ENCODE peak calls at places on chromosomes 13 and 19, in four cellular contexts. One of them, this sample, is unnamed.

GRCh38 chr13:26897706-26898550 is 137.3 kb upstream of the GPR12 start:
- DNase-seq in epithelial cell of esophagus: no peak
- DNase-seq in endothelial cell: no peak
- DNase-seq in heart right ventricle: no peak
- DNase-seq in this sample: no peak

GRCh38 chr19:10412257-10412977 is 7.9 kb upstream of the PDE4A start:
- DNase-seq in heart right ventricle: no peak
- DNase-seq in epithelial cell of esophagus: no peak
- DNase-seq in endothelial cell: no peak
- DNase-seq in this sample: no peak

GRCh38 chr13:79442706-79443105 is 36.7 kb upstream of the RBM26 start:
- DNase-seq in heart right ventricle: no peak
- DNase-seq in endothelial cell: no peak
- DNase-seq in epithelial cell of esophagus: no peak
- DNase-seq in this sample: no peak

GRCh38 chr13:73754727-73755292 is 379.4 kb downstream of the KLF12 start:
- DNase-seq in endothelial cell: peak; percentile 54
- DNase-seq in heart right ventricle: no peak
- DNase-seq in epithelial cell of esophagus: peak; percentile 70
- DNase-seq in this sample: peak; percentile 13

GRCh38 chr13:32216281-32216680 is 98.9 kb downstream of the ZAR1L start:
- DNase-seq in epithelial cell of esophagus: no peak
- DNase-seq in heart right ventricle: no peak
- DNase-seq in endothelial cell: no peak
- DNase-seq in this sample: no peak

GRCh38 chr19:11373166-11373884 is 1.1 kb upstream of the SWSAP1 start:
- DNase-seq in endothelial cell: no peak
- DNase-seq in heart right ventricle: no peak
- DNase-seq in epithelial cell of esophagus: peak; percentile 82
- DNase-seq in this sample: peak; percentile 37

GRCh38 chr13:50679321-50679720 is 164.2 kb downstream of the DLEU7 start:
- DNase-seq in epithelial cell of esophagus: no peak
- DNase-seq in heart right ventricle: no peak
- DNase-seq in endothelial cell: no peak
- DNase-seq in this sample: no peak

GRCh38 chr19:51971624-51972023 is 15.0 kb downstream of the ZNF350 start:
- DNase-seq in epithelial cell of esophagus: no peak
- DNase-seq in endothelial cell: no peak
- DNase-seq in heart right ventricle: no peak
- DNase-seq in this sample: no peak

GRCh38 chr13:28044608-28045007 is 55.8 kb downstream of the FLT3 start:
- DNase-seq in heart right ventricle: no peak
- DNase-seq in endothelial cell: no peak
- DNase-seq in epithelial cell of esophagus: no peak
- DNase-seq in this sample: no peak

GRCh38 chr13:61880576-61881283 is 465.1 kb upstream of the PCDH20 start:
- DNase-seq in endothelial cell: peak; percentile 24
- DNase-seq in epithelial cell of esophagus: peak; percentile 66
- DNase-seq in heart right ventricle: no peak
- DNase-seq in this sample: no peak

GRCh38 chr19:18390075-18390909 is 4.3 kb downstream of the GDF15 start:
- DNase-seq in endothelial cell: no peak
- DNase-seq in epithelial cell of esophagus: no peak
- DNase-seq in heart right ventricle: no peak
- DNase-seq in this sample: no peak

GRCh38 chr19:27892500-27892899 is 1320.5 kb downstream of the UQCRFS1 start:
- DNase-seq in heart right ventricle: no peak
- DNase-seq in epithelial cell of esophagus: no peak
- DNase-seq in endothelial cell: no peak
- DNase-seq in this sample: no peak

GRCh38 chr13:113997845-113998751 is 24.2 kb upstream of the C13orf46 start:
- DNase-seq in epithelial cell of esophagus: peak; percentile 23
- DNase-seq in heart right ventricle: peak; percentile 59
- DNase-seq in endothelial cell: no peak
- DNase-seq in this sample: no peak

DNA sequence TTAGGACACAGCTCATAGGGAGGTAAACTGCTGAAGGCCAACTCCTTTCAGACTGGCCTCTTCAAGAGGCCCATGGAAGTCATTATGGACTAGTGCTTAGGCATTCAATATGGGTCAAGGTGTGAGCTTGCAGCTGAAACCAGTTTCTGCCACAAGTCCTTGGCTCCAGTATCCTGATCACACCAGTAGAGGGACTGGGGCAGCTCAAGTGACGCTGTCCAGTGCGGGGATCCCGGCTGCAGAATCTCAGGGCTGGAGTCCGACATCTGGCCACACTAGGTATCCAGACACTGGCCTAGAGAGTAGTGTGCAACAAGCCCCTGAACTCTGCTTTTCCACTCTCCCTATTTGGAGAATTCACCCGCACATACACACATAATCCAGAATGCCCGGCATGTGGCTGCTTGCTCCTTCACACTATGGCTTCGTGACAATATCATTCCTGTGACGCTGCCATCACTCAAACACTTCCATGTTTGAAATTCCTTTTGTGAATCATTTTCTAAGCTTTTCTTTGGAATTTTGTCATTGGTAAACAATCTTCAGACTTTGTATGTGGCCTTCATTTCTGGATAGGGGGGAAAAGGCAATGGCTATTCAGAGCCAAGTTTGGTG is 425.1 kb downstream of the EFNB2 start:
- DNase-seq in endothelial cell: no peak
- DNase-seq in heart right ventricle: no peak
- DNase-seq in epithelial cell of esophagus: peak; percentile 49
- DNase-seq in this sample: no peak
- TF ChIP-seq CTCF in endothelial cell: no peak
- TF ChIP-seq CTCF in heart right ventricle: no peak
- TF ChIP-seq CTCF in epithelial cell of esophagus: peak; percentile 12
- TF ChIP-seq CTCF in this sample: no peak

GRCh38 chr19:33771308-33772101 is 25.2 kb upstream of the KCTD15 start:
- DNase-seq in heart right ventricle: peak; percentile 74
- DNase-seq in epithelial cell of esophagus: peak; percentile 59
- DNase-seq in endothelial cell: peak; percentile 90
- DNase-seq in this sample: peak; percentile 81
- TF ChIP-seq CTCF in heart right ventricle: peak; percentile 87
- TF ChIP-seq CTCF in epithelial cell of esophagus: peak; percentile 81
- TF ChIP-seq CTCF in endothelial cell: peak; percentile 92
- TF ChIP-seq CTCF in this sample: peak; percentile 90

GRCh38 chr19:1304197-1304924 is 18.7 kb downstream of the EFNA2 start:
- DNase-seq in heart right ventricle: no peak
- DNase-seq in endothelial cell: no peak
- DNase-seq in epithelial cell of esophagus: no peak
- DNase-seq in this sample: no peak
- TF ChIP-seq CTCF in heart right ventricle: no peak
- TF ChIP-seq CTCF in endothelial cell: no peak
- TF ChIP-seq CTCF in epithelial cell of esophagus: no peak
- TF ChIP-seq CTCF in this sample: no peak

GRCh38 chr13:25375727-25376358 is 4.1 kb downstream of the ATP8A2 start:
- DNase-seq in heart right ventricle: no peak
- DNase-seq in endothelial cell: peak; percentile 68
- DNase-seq in epithelial cell of esophagus: peak; percentile 50
- DNase-seq in this sample: peak; percentile 18
- TF ChIP-seq CTCF in heart right ventricle: peak; percentile 62
- TF ChIP-seq CTCF in endothelial cell: peak; percentile 97
- TF ChIP-seq CTCF in epithelial cell of esophagus: peak; percentile 72
- TF ChIP-seq CTCF in this sample: peak; percentile 69

DNA sequence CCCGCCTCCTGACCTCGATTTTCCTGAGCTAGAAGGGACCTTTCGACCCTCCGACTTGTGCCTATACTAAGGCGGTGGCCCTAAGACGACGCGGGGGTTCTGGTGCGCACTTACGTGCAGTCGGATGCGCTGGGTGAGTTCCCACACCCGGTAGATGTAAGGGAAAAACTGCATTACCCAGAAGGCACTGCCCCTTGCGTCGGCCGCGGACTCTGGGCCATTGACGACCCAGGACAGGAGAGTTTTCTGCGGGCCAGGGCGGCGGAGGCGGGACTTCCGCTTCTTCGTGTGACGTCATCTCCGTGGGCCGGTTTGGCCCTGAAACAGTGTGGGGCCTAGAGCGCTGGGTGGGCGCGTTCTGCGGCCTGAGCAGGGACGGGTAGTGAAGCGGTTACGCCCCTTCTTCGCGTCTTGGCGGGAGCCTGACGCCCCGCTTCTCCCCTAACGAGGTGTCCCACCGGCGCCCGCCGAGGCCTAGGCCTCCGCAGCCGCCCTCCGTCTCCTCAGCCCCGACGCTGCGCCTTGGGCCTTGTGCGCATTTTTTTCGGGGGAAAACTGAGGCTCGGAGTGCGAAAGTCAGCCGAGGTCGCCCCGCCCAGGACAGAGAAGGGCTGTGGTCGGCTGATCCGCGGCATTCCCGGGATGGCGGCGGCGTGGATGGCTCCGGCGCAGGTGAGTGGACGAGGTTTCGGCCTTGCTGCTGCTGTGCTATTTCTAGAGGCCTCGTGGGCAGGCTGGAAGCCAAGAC is at the start of gene ZNF460:
- DNase-seq in epithelial cell of esophagus: peak; percentile 98
- DNase-seq in heart right ventricle: peak; percentile 97
- DNase-seq in endothelial cell: peak; percentile 94
- DNase-seq in this sample: peak; percentile 91
- TF ChIP-seq CTCF in epithelial cell of esophagus: no peak
- TF ChIP-seq CTCF in heart right ventricle: no peak
- TF ChIP-seq CTCF in endothelial cell: no peak
- TF ChIP-seq CTCF in this sample: no peak

GRCh38 chr13:106033634-106034033 is 501.8 kb downstream of the EFNB2 start:
- DNase-seq in endothelial cell: no peak
- DNase-seq in epithelial cell of esophagus: peak; percentile 33
- DNase-seq in heart right ventricle: no peak
- DNase-seq in this sample: no peak
- TF ChIP-seq CTCF in endothelial cell: peak; percentile 44
- TF ChIP-seq CTCF in epithelial cell of esophagus: peak; percentile 28
- TF ChIP-seq CTCF in heart right ventricle: peak; percentile 24
- TF ChIP-seq CTCF in this sample: peak; percentile 31

This sample was measured in progenitor cell of endocrine pancreas.